ENCODE peak calls at places on chromosomes 7 and 10, in nine cellular contexts. V, Y, P, G, H, R, F, N and J are unnamed samples.

GRCh38 chr10:80945267-80945880 is 407.7 kb downstream of the SH2D4B start:
- DNase-seq in V (no peak), Y (no peak), P (peak), G (no peak), H (no peak), R (no peak), F (peak), N (no peak), J (no peak)

GRCh38 chr7:44645696-44646095 is 39.3 kb downstream of the OGDH start:
- DNase-seq in V (no peak), Y (no peak), P (no peak), G (no peak), H (no peak), R (no peak), F (no peak), N (no peak), J (no peak)

GRCh38 chr7:28732037-28732869 is 225.9 kb downstream of the TRIL start:
- DNase-seq in V (no peak), Y (no peak), P (peak), G (no peak), H (peak), R (no peak), F (no peak), N (no peak), J (peak)

GRCh38 chr10:103078309-103078615 is 114.8 kb downstream of the NT5C2 start:
- DNase-seq in V (no peak), Y (no peak), P (no peak), G (no peak), H (no peak), R (no peak), F (no peak), N (no peak), J (no peak)

GRCh38 chr7:111788426-111788825 is 226.1 kb upstream of the IMMP2L start:
- DNase-seq in V (no peak), Y (no peak), P (peak), G (no peak), H (no peak), R (peak), F (no peak), N (no peak), J (no peak)

GRCh38 chr7:23012797-23013714 is 874 bp downstream of the HYCC1 start:
- DNase-seq in V (no peak), Y (no peak), P (peak), G (peak), H (peak), R (no peak), F (no peak), N (peak), J (peak)

GRCh38 chr10:86661161-86662025 is 6.9 kb upstream of the LDB3 start:
- DNase-seq in V (peak), Y (no peak), P (peak), G (no peak), H (peak), R (no peak), F (no peak), N (peak), J (peak)

GRCh38 chr10:12681250-12681649 is 320.3 kb downstream of the CCDC3 start:
- DNase-seq in V (no peak), Y (no peak), P (no peak), G (no peak), H (no peak), R (no peak), F (peak), N (no peak), J (no peak)